ENCODE peak calls at places on chromosomes 13 and 19, in nine cellular contexts. K, Q, V, J, T, D, E, L and O are unnamed samples.

GRCh38 chr13:111204438-111205177 is 89.5 kb downstream of the ARHGEF7 start:
- DNase-seq in D (peak), Q (no peak), V (no peak), J (peak), E (no peak), T (no peak), K (no peak), L (peak), O (no peak)

GRCh38 chr19:4061683-4062575 is 4.8 kb downstream of the ZBTB7A start:
- DNase-seq in J (no peak), Q (peak), D (no peak), E (no peak), L (peak), V (no peak), K (no peak), T (peak), O (peak)

GRCh38 chr13:35818577-35819165 is 312.5 kb downstream of the DCLK1 start:
- DNase-seq in J (peak), Q (no peak), V (no peak), D (peak), L (no peak), E (peak), K (no peak), T (peak), O (no peak)

GRCh38 chr19:46574533-46574932 is 26.6 kb upstream of the CALM3 start:
- DNase-seq in Q (peak), K (no peak), L (no peak), V (no peak), D (peak), T (no peak), E (no peak), J (no peak), O (no peak)

GRCh38 chr19:47492571-47493377 is 8.8 kb upstream of the KPTN start:
- DNase-seq in E (no peak), T (no peak), J (no peak), L (no peak), Q (no peak), K (no peak), V (no peak), D (no peak), O (no peak)

GRCh38 chr19:10603873-10604459 is 16.9 kb upstream of the AP1M2 start:
- DNase-seq in K (no peak), J (peak), V (no peak), T (no peak), Q (no peak), D (no peak), L (no peak), E (no peak), O (no peak)

GRCh38 chr13:80497439-80497838 is 156.5 kb upstream of the SPRY2 start:
- DNase-seq in L (no peak), T (no peak), D (no peak), J (no peak), K (no peak), Q (no peak), E (no peak), V (no peak), O (no peak)

GRCh38 chr13:20473888-20474287 is 51.8 kb downstream of the CRYL1 start:
- DNase-seq in L (no peak), V (no peak), J (no peak), T (no peak), E (no peak), D (no peak), Q (no peak), K (no peak), O (no peak)